ENCODE peak calls at places on chromosomes 1 and 21, in nine cellular contexts. One of them, this sample, is unnamed.

GRCh38 chr1:107171378-107171777 is 30.5 kb downstream of the NTNG1 start:
- DNase-seq in lower leg skin: no peak
- DNase-seq in HCT116: no peak
- DNase-seq in GM12891: no peak
- DNase-seq in spleen: no peak
- DNase-seq in NB4: no peak
- DNase-seq in body of pancreas: no peak
- DNase-seq in ovary: no peak
- DNase-seq in A549: no peak
- DNase-seq in this sample: no peak

GRCh38 chr1:116666090-116666489 is 1.4 kb downstream of the IGSF3 start:
- DNase-seq in NB4: no peak
- DNase-seq in ovary: no peak
- DNase-seq in GM12891: no peak
- DNase-seq in A549: no peak
- DNase-seq in lower leg skin: no peak
- DNase-seq in spleen: no peak
- DNase-seq in HCT116: no peak
- DNase-seq in body of pancreas: no peak
- DNase-seq in this sample: no peak

GRCh38 chr1:37353871-37354270 is 120.5 kb upstream of the ZC3H12A start:
- DNase-seq in body of pancreas: no peak
- DNase-seq in HCT116: no peak
- DNase-seq in lower leg skin: no peak
- DNase-seq in spleen: no peak
- DNase-seq in A549: no peak
- DNase-seq in NB4: no peak
- DNase-seq in ovary: no peak
- DNase-seq in GM12891: no peak
- DNase-seq in this sample: no peak

GRCh38 chr1:48681476-48682305 is 95.0 kb downstream of the BEND5 start:
- DNase-seq in NB4: no peak
- DNase-seq in GM12891: no peak
- DNase-seq in HCT116: no peak
- DNase-seq in ovary: peak; percentile 26
- DNase-seq in lower leg skin: peak; percentile 64
- DNase-seq in spleen: no peak
- DNase-seq in A549: no peak
- DNase-seq in body of pancreas: no peak
- DNase-seq in this sample: no peak

GRCh38 chr1:28099050-28099769 is 10.8 kb upstream of the EYA3 start:
- DNase-seq in HCT116: no peak
- DNase-seq in A549: no peak
- DNase-seq in GM12891: no peak
- DNase-seq in lower leg skin: peak; percentile 49
- DNase-seq in NB4: no peak
- DNase-seq in spleen: no peak
- DNase-seq in body of pancreas: no peak
- DNase-seq in ovary: no peak
- DNase-seq in this sample: no peak

GRCh38 chr1:2472561-2473166 is 3.4 kb upstream of the PLCH2 start:
- DNase-seq in NB4: no peak
- DNase-seq in body of pancreas: no peak
- DNase-seq in ovary: no peak
- DNase-seq in lower leg skin: no peak
- DNase-seq in GM12891: no peak
- DNase-seq in A549: no peak
- DNase-seq in HCT116: no peak
- DNase-seq in spleen: no peak
- DNase-seq in this sample: no peak

GRCh38 chr21:27425172-27425571 is 458.3 kb upstream of the ADAMTS5 start:
- DNase-seq in NB4: no peak
- DNase-seq in GM12891: no peak
- DNase-seq in body of pancreas: no peak
- DNase-seq in HCT116: no peak
- DNase-seq in lower leg skin: no peak
- DNase-seq in spleen: no peak
- DNase-seq in A549: no peak
- DNase-seq in ovary: no peak
- DNase-seq in this sample: no peak

GRCh38 chr1:220775238-220775853 is 11.4 kb upstream of the MTARC1 start:
- DNase-seq in A549: peak; percentile 47
- DNase-seq in ovary: peak; percentile 38
- DNase-seq in body of pancreas: peak; percentile 47
- DNase-seq in HCT116: no peak
- DNase-seq in NB4: peak; percentile 51
- DNase-seq in lower leg skin: no peak
- DNase-seq in spleen: no peak
- DNase-seq in GM12891: peak; percentile 22
- DNase-seq in this sample: peak; percentile 76

GRCh38 chr1:60697204-60697994 is 385.0 kb upstream of the NFIA start:
- DNase-seq in HCT116: no peak
- DNase-seq in NB4: no peak
- DNase-seq in body of pancreas: no peak
- DNase-seq in A549: no peak
- DNase-seq in ovary: no peak
- DNase-seq in spleen: no peak
- DNase-seq in lower leg skin: no peak
- DNase-seq in GM12891: no peak
- DNase-seq in this sample: no peak

GRCh38 chr1:154714638-154715037 is 106.7 kb upstream of the ADAR start:
- DNase-seq in A549: peak; percentile 54
- DNase-seq in ovary: no peak
- DNase-seq in HCT116: no peak
- DNase-seq in body of pancreas: no peak
- DNase-seq in lower leg skin: no peak
- DNase-seq in GM12891: no peak
- DNase-seq in NB4: peak; percentile 59
- DNase-seq in spleen: no peak
- DNase-seq in this sample: no peak

GRCh38 chr1:157852476-157852875 is 10.9 kb upstream of the CD5L start:
- DNase-seq in A549: no peak
- DNase-seq in body of pancreas: no peak
- DNase-seq in spleen: no peak
- DNase-seq in lower leg skin: no peak
- DNase-seq in GM12891: no peak
- DNase-seq in HCT116: no peak
- DNase-seq in ovary: no peak
- DNase-seq in NB4: no peak
- DNase-seq in this sample: no peak

GRCh38 chr1:192668434-192668983 is 32.6 kb downstream of the RGS13 start:
- DNase-seq in A549: no peak
- DNase-seq in ovary: no peak
- DNase-seq in HCT116: no peak
- DNase-seq in NB4: no peak
- DNase-seq in spleen: no peak
- DNase-seq in GM12891: no peak
- DNase-seq in body of pancreas: no peak
- DNase-seq in lower leg skin: no peak
- DNase-seq in this sample: no peak

GRCh38 chr1:111242805-111243523 is 15.5 kb downstream of the CHI3L2 start:
- DNase-seq in A549: no peak
- DNase-seq in body of pancreas: no peak
- DNase-seq in spleen: no peak
- DNase-seq in HCT116: no peak
- DNase-seq in ovary: no peak
- DNase-seq in NB4: no peak
- DNase-seq in GM12891: no peak
- DNase-seq in lower leg skin: no peak
- DNase-seq in this sample: no peak

GRCh38 chr1:45566722-45567121 is 16.1 kb downstream of the AKR1A1 start:
- DNase-seq in NB4: no peak
- DNase-seq in lower leg skin: peak; percentile 92
- DNase-seq in ovary: peak; percentile 61
- DNase-seq in GM12891: no peak
- DNase-seq in A549: no peak
- DNase-seq in spleen: no peak
- DNase-seq in body of pancreas: no peak
- DNase-seq in HCT116: no peak
- DNase-seq in this sample: peak; percentile 57

GRCh38 chr1:41892211-41892840 is 26.4 kb downstream of the HIVEP3 start:
- DNase-seq in NB4: no peak
- DNase-seq in ovary: no peak
- DNase-seq in A549: no peak
- DNase-seq in spleen: no peak
- DNase-seq in HCT116: no peak
- DNase-seq in lower leg skin: no peak
- DNase-seq in GM12891: no peak
- DNase-seq in body of pancreas: no peak
- DNase-seq in this sample: peak; percentile 57

DNA sequence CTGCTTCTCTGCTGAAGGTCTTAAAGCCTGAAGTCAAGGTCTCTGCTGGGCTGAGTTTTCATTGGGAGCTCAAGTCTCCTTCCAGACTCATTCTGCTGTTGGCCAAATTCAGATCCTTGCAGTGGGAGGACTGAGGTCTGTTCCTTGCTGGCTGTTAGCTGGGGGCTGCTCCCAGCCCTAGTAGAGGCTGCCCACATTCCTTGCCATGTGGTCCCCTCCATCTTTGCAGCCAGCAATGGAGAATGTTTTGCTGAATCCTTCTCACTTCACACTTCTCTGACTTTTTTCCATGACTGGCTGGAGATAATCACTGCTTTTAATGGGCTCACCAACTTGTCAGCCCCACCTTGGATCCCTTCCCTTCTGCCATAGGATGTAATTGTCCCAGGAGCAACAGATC is 33.2 kb downstream of the UBASH3A start:
- DNase-seq in HCT116: no peak
- DNase-seq in A549: no peak
- DNase-seq in spleen: peak; percentile 32
- DNase-seq in NB4: no peak
- DNase-seq in GM12891: no peak
- DNase-seq in lower leg skin: no peak
- DNase-seq in ovary: no peak
- DNase-seq in body of pancreas: no peak
- DNase-seq in this sample: no peak
- TF ChIP-seq POLR2A in HCT116: no peak
- TF ChIP-seq POLR2A in A549: no peak
- TF ChIP-seq POLR2A in spleen: no peak
- TF ChIP-seq POLR2A in NB4: no peak
- TF ChIP-seq POLR2A in GM12891: no peak
- TF ChIP-seq POLR2A in lower leg skin: no peak
- TF ChIP-seq POLR2A in ovary: no peak
- TF ChIP-seq POLR2A in body of pancreas: no peak
- TF ChIP-seq POLR2A in this sample: no peak

GRCh38 chr1:243763806-243764205 is 86.2 kb downstream of the AKT3 start:
- DNase-seq in GM12891: no peak
- DNase-seq in NB4: no peak
- DNase-seq in HCT116: no peak
- DNase-seq in body of pancreas: no peak
- DNase-seq in lower leg skin: no peak
- DNase-seq in spleen: no peak
- DNase-seq in A549: no peak
- DNase-seq in ovary: no peak
- DNase-seq in this sample: no peak

GRCh38 chr1:243765676-243766075 is 84.4 kb downstream of the AKT3 start:
- DNase-seq in spleen: no peak
- DNase-seq in NB4: no peak
- DNase-seq in ovary: no peak
- DNase-seq in HCT116: no peak
- DNase-seq in body of pancreas: no peak
- DNase-seq in A549: no peak
- DNase-seq in GM12891: no peak
- DNase-seq in lower leg skin: no peak
- DNase-seq in this sample: no peak
- TF ChIP-seq POLR2A in spleen: no peak
- TF ChIP-seq POLR2A in NB4: no peak
- TF ChIP-seq POLR2A in ovary: no peak
- TF ChIP-seq POLR2A in HCT116: no peak
- TF ChIP-seq POLR2A in body of pancreas: no peak
- TF ChIP-seq POLR2A in A549: no peak
- TF ChIP-seq POLR2A in GM12891: no peak
- TF ChIP-seq POLR2A in lower leg skin: no peak
- TF ChIP-seq POLR2A in this sample: no peak

DNA sequence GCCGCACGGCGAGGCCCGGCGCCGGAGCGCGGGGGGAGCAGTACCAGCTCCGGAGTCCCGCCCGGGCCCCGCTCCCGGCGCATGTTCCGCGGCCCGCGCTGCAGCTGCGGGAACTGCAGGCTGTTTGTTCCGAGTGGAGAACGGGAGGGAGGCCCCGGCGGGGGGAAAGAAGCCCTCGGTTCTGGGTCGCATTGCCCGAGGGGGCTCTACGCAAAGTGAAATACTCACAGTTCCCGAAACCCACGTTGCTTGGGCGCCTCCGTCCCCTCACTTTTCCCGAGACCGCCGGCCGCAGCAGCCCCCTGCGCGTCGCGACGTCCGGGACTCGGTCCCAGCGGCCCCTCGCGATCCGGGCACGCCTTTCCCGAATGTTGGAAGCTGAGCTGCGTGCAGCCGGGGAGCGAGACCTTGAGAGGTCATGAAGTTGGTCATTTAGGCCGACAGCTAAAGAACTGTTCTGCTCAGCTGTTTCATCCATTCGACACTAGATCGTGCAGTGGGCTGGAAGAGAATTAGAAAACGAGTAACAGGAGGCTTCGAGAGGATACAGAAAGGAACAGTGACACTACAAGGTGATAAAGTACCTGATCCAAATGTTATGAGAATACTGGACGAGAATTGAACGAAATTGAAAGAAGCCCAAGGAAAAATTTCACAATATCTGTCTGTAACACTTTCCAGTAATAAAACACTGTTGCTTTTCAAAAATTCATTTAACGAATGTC is 596 bp upstream of the LIN9 start:
- DNase-seq in lower leg skin: peak; percentile 87
- DNase-seq in GM12891: no peak
- DNase-seq in NB4: no peak
- DNase-seq in HCT116: no peak
- DNase-seq in A549: peak; percentile 68
- DNase-seq in ovary: no peak
- DNase-seq in spleen: no peak
- DNase-seq in body of pancreas: no peak
- DNase-seq in this sample: no peak
- TF ChIP-seq POLR2A in lower leg skin: no peak
- TF ChIP-seq POLR2A in GM12891: no peak
- TF ChIP-seq POLR2A in NB4: no peak
- TF ChIP-seq POLR2A in HCT116: no peak
- TF ChIP-seq POLR2A in A549: peak; percentile 2
- TF ChIP-seq POLR2A in ovary: no peak
- TF ChIP-seq POLR2A in spleen: no peak
- TF ChIP-seq POLR2A in body of pancreas: no peak
- TF ChIP-seq POLR2A in this sample: no peak

DNA sequence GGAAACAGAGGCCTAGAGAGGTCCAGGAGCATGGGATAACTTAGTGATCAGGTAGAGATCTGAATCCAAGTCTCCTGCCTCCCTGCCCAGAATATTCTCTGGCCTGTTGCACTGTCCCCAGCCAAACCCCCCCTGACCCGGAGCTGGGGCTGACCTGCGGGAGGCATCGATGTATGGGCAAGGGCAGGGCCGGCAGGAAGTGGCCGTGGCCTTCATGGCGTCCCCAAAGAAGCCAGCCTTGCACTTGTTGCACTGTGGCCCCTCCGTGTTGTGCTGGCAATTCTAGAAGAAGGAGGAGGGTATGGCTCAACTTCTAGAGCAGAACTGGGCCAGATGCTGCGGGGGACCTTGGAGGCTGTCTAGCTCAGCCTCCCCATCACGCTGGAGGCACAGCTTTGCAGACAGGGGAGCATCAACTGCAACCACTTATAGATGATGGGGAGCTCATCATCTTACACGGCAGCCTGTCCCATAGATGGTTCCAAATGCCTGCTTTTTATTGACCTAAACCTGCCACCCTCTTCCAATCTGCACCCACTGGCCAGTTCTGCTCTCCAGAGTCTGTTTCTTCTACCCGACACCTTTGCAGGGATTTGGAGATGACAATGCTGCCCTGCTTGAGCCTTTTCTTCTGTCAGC is 58.2 kb downstream of the HSPG2 start:
- DNase-seq in ovary: no peak
- DNase-seq in body of pancreas: no peak
- DNase-seq in GM12891: no peak
- DNase-seq in A549: no peak
- DNase-seq in HCT116: no peak
- DNase-seq in NB4: no peak
- DNase-seq in lower leg skin: no peak
- DNase-seq in spleen: peak; percentile 56
- DNase-seq in this sample: no peak
- TF ChIP-seq POLR2A in ovary: no peak
- TF ChIP-seq POLR2A in body of pancreas: no peak
- TF ChIP-seq POLR2A in GM12891: no peak
- TF ChIP-seq POLR2A in A549: no peak
- TF ChIP-seq POLR2A in HCT116: no peak
- TF ChIP-seq POLR2A in NB4: no peak
- TF ChIP-seq POLR2A in lower leg skin: no peak
- TF ChIP-seq POLR2A in spleen: no peak
- TF ChIP-seq POLR2A in this sample: no peak

This sample was measured in Peyer's patch.